ENCODE peak calls at places on chromosomes 6 and 20, in seven cellular contexts. F, A, H, X, E, L and Q are unnamed samples.

GRCh38 chr6:160116411-160116810 is 5.2 kb upstream of the SLC22A1 start:
- DNase-seq in F (no peak), A (no peak), H (no peak), X (no peak), E (no peak), L (no peak), Q (no peak)

GRCh38 chr6:71408966-71409723 is 120.5 kb downstream of the OGFRL1 start:
- DNase-seq in F (no peak), A (no peak), H (no peak), X (no peak), E (no peak), L (no peak), Q (no peak)

GRCh38 chr6:110658621-110659211 is 156.6 kb downstream of the CDK19 start:
- DNase-seq in F (no peak), A (no peak), H (no peak), X (no peak), E (no peak), L (no peak), Q (no peak)

GRCh38 chr6:139927236-139927635 is 552.8 kb upstream of the CITED2 start:
- DNase-seq in F (no peak), A (no peak), H (no peak), X (no peak), E (no peak), L (no peak), Q (no peak)

GRCh38 chr6:2746557-2747061 is 4.1 kb downstream of the MYLK4 start:
- DNase-seq in F (no peak), A (no peak), H (no peak), X (no peak), E (no peak), L (no peak), Q (no peak)

GRCh38 chr6:97059473-97059872 is 134.9 kb downstream of the KLHL32 start:
- DNase-seq in F (no peak), A (no peak), H (no peak), X (no peak), E (no peak), L (no peak), Q (no peak)

GRCh38 chr20:25061821-25062530 is 4.0 kb upstream of the ACSS1 start:
- DNase-seq in F (no peak), A (no peak), H (no peak), X (peak; percentile 5), E (no peak), L (no peak), Q (no peak)

GRCh38 chr20:53922901-53923314 is 147.5 kb downstream of the BCAS1 start:
- DNase-seq in F (no peak), A (no peak), H (no peak), X (no peak), E (no peak), L (no peak), Q (no peak)

GRCh38 chr6:42896178-42896719 is 16.8 kb downstream of the RPL7L1 start:
- DNase-seq in F (no peak), A (no peak), H (no peak), X (no peak), E (no peak), L (no peak), Q (no peak)

GRCh38 chr20:59253779-59254319 is 46.6 kb upstream of the EDN3 start:
- DNase-seq in F (no peak), A (no peak), H (no peak), X (no peak), E (no peak), L (no peak), Q (no peak)

GRCh38 chr6:13526718-13527668 is 39.6 kb upstream of the GFOD1 start:
- DNase-seq in F (no peak), A (no peak), H (no peak), X (peak; percentile 53), E (no peak), L (peak; percentile 8), Q (no peak)

GRCh38 chr6:164581563-164581962 is 727.8 kb downstream of the C6orf118 start:
- DNase-seq in F (no peak), A (no peak), H (no peak), X (no peak), E (no peak), L (no peak), Q (no peak)

GRCh38 chr6:137371634-137372016 is 122.6 kb downstream of the OLIG3 start:
- DNase-seq in F (no peak), A (no peak), H (no peak), X (no peak), E (no peak), L (no peak), Q (no peak)

GRCh38 chr6:101608724-101609123 is 215.2 kb downstream of the GRIK2 start:
- DNase-seq in F (no peak), A (no peak), H (no peak), X (no peak), E (no peak), L (no peak), Q (no peak)

GRCh38 chr6:137352859-137353258 is 133.7 kb upstream of the IFNGR1 start:
- DNase-seq in F (no peak), A (no peak), H (no peak), X (no peak), E (no peak), L (no peak), Q (no peak)

GRCh38 chr6:125867483-125867935 is 76.7 kb downstream of the NCOA7 start:
- DNase-seq in F (no peak), A (no peak), H (no peak), X (no peak), E (peak; percentile 94), L (no peak), Q (no peak)

GRCh38 chr6:132669690-132670291 is 10.8 kb upstream of the TAAR1 start:
- DNase-seq in F (no peak), A (no peak), H (no peak), X (no peak), E (peak; percentile 19), L (no peak), Q (no peak)

GRCh38 chr20:63230800-63231268 is 4.9 kb upstream of the BIRC7 start:
- DNase-seq in F (peak; percentile 67), A (no peak), H (peak; percentile 34), X (no peak), E (no peak), L (no peak), Q (no peak)

GRCh38 chr20:19760371-19760721 is 2.3 kb downstream of the RIN2 start:
- DNase-seq in F (no peak), A (no peak), H (no peak), X (no peak), E (no peak), L (no peak), Q (no peak)

GRCh38 chr6:26322645-26323482 is 42.1 kb upstream of the BTN3A2 start:
- DNase-seq in F (no peak), A (no peak), H (no peak), X (peak; percentile 59), E (peak; percentile 77), L (peak; percentile 42), Q (peak; percentile 85)

GRCh38 chr20:9100721-9101120 is 31.8 kb downstream of the PLCB4 start:
- DNase-seq in F (no peak), A (no peak), H (no peak), X (no peak), E (no peak), L (no peak), Q (no peak)